ENCODE peak calls at places on chromosome 5, in eight cellular contexts. H is foreskin fibroblast, Z is stromal cell of bone marrow, B is mesendoderm, S is left lung, W is hepatic stellate cell, U is A172, I is cerebellum. K is an unnamed sample.

GRCh38 chr5:175706499-175706898 is 48.6 kb downstream of the HRH2 start:
- DNase-seq in B (no peak), U (no peak), S (no peak), Z (no peak), W (no peak), I (no peak), H (no peak), K (no peak)

GRCh38 chr5:1538276-1538675 is 14.5 kb upstream of the LPCAT1 start:
- DNase-seq in U (no peak), I (no peak), Z (no peak), H (no peak), W (no peak), S (peak), B (no peak), K (no peak)

GRCh38 chr5:131610198-131611063 is 24.6 kb downstream of the RAPGEF6 start:
- DNase-seq in W (peak), Z (no peak), S (no peak), U (peak), I (no peak), H (peak), B (peak), K (no peak)

GRCh38 chr5:1012900-1013237 is 4.3 kb downstream of the NKD2 start:
- DNase-seq in Z (no peak), U (no peak), W (no peak), B (no peak), H (no peak), I (no peak), S (peak), K (no peak)

GRCh38 chr5:66669086-66669861 is 73.1 kb downstream of the MAST4 start:
- DNase-seq in W (no peak), B (no peak), U (no peak), H (no peak), S (no peak), I (no peak), Z (no peak), K (no peak)

GRCh38 chr5:28402590-28403301 is 1364.4 kb upstream of the CDH9 start:
- DNase-seq in U (no peak), W (no peak), Z (no peak), I (no peak), B (peak), H (no peak), S (no peak), K (no peak)

GRCh38 chr5:166952055-166952454 is 1339.4 kb upstream of the WWC1 start:
- DNase-seq in Z (no peak), H (no peak), B (peak), I (no peak), S (no peak), U (no peak), W (no peak), K (no peak)

GRCh38 chr5:38724301-38725030 is 121.3 kb upstream of the OSMR start:
- DNase-seq in B (peak), U (peak), W (peak), I (no peak), Z (peak), S (no peak), H (peak), K (no peak)

GRCh38 chr5:50564079-50564478 is 102.4 kb upstream of the PARP8 start:
- DNase-seq in H (no peak), B (no peak), Z (no peak), S (no peak), I (no peak), W (no peak), U (no peak), K (peak)

GRCh38 chr5:153983885-153984284 is 54.8 kb downstream of the FAM114A2 start:
- DNase-seq in B (no peak), Z (no peak), S (no peak), I (no peak), H (no peak), U (no peak), W (no peak), K (peak)

GRCh38 chr5:178241259-178241658 is 8.7 kb upstream of the PHYKPL start:
- DNase-seq in H (no peak), U (no peak), Z (no peak), B (no peak), S (peak), I (no peak), W (no peak), K (peak)

GRCh38 chr5:83564069-83564749 is 92.7 kb downstream of the VCAN start:
- DNase-seq in U (peak), W (no peak), S (no peak), H (peak), B (peak), I (peak), Z (peak), K (no peak)

GRCh38 chr5:100188778-100189177 is 346.4 kb upstream of the FAM174A start:
- DNase-seq in U (no peak), Z (no peak), I (no peak), S (no peak), B (no peak), W (no peak), H (no peak), K (no peak)

GRCh38 chr5:30620481-30621085 is 572.9 kb upstream of the CDH6 start:
- DNase-seq in S (no peak), Z (no peak), U (no peak), H (no peak), W (no peak), B (peak), I (no peak), K (no peak)

GRCh38 chr5:142841511-142842255 is 71.5 kb downstream of the ARHGAP26 start:
- DNase-seq in B (peak), S (no peak), I (no peak), H (no peak), W (no peak), Z (peak), U (no peak), K (no peak)

GRCh38 chr5:135204151-135204600 is 170.1 kb upstream of the PITX1 start:
- DNase-seq in Z (no peak), I (no peak), B (peak), W (no peak), H (no peak), S (no peak), U (peak), K (no peak)

GRCh38 chr5:135891804-135892203 is 3.8 kb downstream of the IL9 start:
- DNase-seq in S (no peak), B (peak), H (no peak), Z (no peak), W (no peak), I (no peak), U (no peak), K (no peak)

GRCh38 chr5:38845555-38846378 is at the start of gene OSMR:
- DNase-seq in U (peak), I (peak), S (peak), H (peak), Z (peak), W (peak), B (peak), K (no peak)

GRCh38 chr5:117131048-117131679 is 556.5 kb upstream of the SEMA6A start:
- DNase-seq in I (peak), Z (no peak), H (no peak), U (no peak), B (no peak), W (no peak), S (no peak), K (no peak)

GRCh38 chr5:123421773-123422172 is 1.4 kb downstream of the CEP120 start:
- DNase-seq in H (no peak), I (no peak), B (no peak), U (no peak), Z (no peak), W (no peak), S (no peak), K (no peak)

GRCh38 chr5:52892242-52892878 is 96.8 kb upstream of the ITGA2 start:
- DNase-seq in B (no peak), Z (no peak), S (no peak), U (no peak), W (no peak), H (no peak), I (no peak), K (no peak)

GRCh38 chr5:149957855-149958254 is 2.7 kb upstream of the SLC26A2 start:
- DNase-seq in W (no peak), I (no peak), Z (no peak), H (no peak), B (no peak), S (no peak), U (peak), K (no peak)

GRCh38 chr5:97550164-97550563 is 367.1 kb upstream of the RIOK2 start:
- DNase-seq in Z (peak), U (peak), H (peak), I (no peak), B (peak), S (no peak), W (no peak), K (no peak)

GRCh38 chr5:60722416-60722815 is 22.4 kb upstream of the DEPDC1B start:
- DNase-seq in W (no peak), I (no peak), Z (no peak), B (no peak), U (no peak), H (no peak), S (no peak), K (no peak)

GRCh38 chr5:51657340-51658240 is 274.3 kb downstream of the ISL1 start:
- DNase-seq in H (no peak), W (no peak), Z (peak), B (peak), S (no peak), I (no peak), U (no peak), K (no peak)

GRCh38 chr5:28648108-28648507 is 1609.7 kb upstream of the CDH9 start:
- DNase-seq in U (peak), S (no peak), I (no peak), Z (peak), B (peak), H (no peak), W (no peak), K (no peak)

GRCh38 chr5:107812570-107813141 is 141.9 kb upstream of the EFNA5 start:
- DNase-seq in U (peak), S (no peak), Z (no peak), I (no peak), B (no peak), W (peak), H (peak), K (no peak)

GRCh38 chr5:16160706-16161105 is 18.9 kb downstream of the MARCHF11 start:
- DNase-seq in W (peak), I (peak), Z (peak), H (peak), B (peak), S (no peak), U (peak), K (no peak)

GRCh38 chr5:76715734-76716455 is at the start of gene F2R:
- DNase-seq in H (peak), B (peak), I (no peak), Z (peak), W (peak), U (peak), S (peak), K (no peak)

GRCh38 chr5:114419941-114420340 is 58.1 kb downstream of the KCNN2 start:
- DNase-seq in S (no peak), B (no peak), H (peak), I (no peak), U (peak), Z (peak), W (no peak), K (no peak)

GRCh38 chr5:171706736-171707440 is 78.7 kb upstream of the SMIM23 start:
- DNase-seq in W (no peak), B (no peak), H (no peak), S (no peak), U (no peak), Z (no peak), I (no peak), K (no peak)

K was measured in GF-D8.